ENCODE peak calls at places on chromosome 5, in five cellular contexts. Y is GM12865; O is heart left ventricle; K is activated naive CD8-positive, alpha-beta T cell treated with anti-CD3 and anti-CD28 coated beads, Interleukin-2, amount 50 U/mL, for 24 hours; T is glomerular endothelial cell. P is an unnamed sample.

GRCh38 chr5:74259572-74259971 is 381.0 kb downstream of the ENC1 start:
- DNase-seq in T (no peak), Y (no peak), O (no peak), K (no peak), P (no peak)

GRCh38 chr5:33850100-33850594 is 41.6 kb downstream of the ADAMTS12 start:
- DNase-seq in Y (peak), O (no peak), K (peak), T (no peak), P (no peak)

GRCh38 chr5:134519989-134520388 is 5.5 kb upstream of the JADE2 start:
- DNase-seq in T (no peak), O (no peak), Y (no peak), K (no peak), P (no peak)

GRCh38 chr5:116922532-116922931 is 347.9 kb upstream of the SEMA6A start:
- DNase-seq in O (no peak), Y (peak), K (no peak), T (no peak), P (no peak)

GRCh38 chr5:72512179-72512860 is 5.1 kb upstream of the ZNF366 start:
- DNase-seq in O (no peak), T (no peak), Y (no peak), K (no peak), P (no peak)

GRCh38 chr5:96780626-96781025 is 27.1 kb downstream of the ERAP1 start:
- DNase-seq in T (no peak), O (no peak), K (no peak), Y (no peak), P (no peak)

GRCh38 chr5:608286-609087 is 3.7 kb upstream of the CEP72 start:
- DNase-seq in Y (no peak), T (no peak), K (no peak), O (peak), P (no peak)

GRCh38 chr5:1161832-1162229 is 39.6 kb upstream of the SLC6A19 start:
- DNase-seq in Y (no peak), K (no peak), O (peak), T (no peak), P (no peak)

GRCh38 chr5:14204785-14205321 is 61.7 kb downstream of the TRIO start:
- DNase-seq in Y (peak), T (no peak), O (peak), K (no peak), P (no peak)

GRCh38 chr5:80959768-80960442 is at the start of gene RASGRF2:
- DNase-seq in K (peak), T (no peak), O (peak), Y (no peak), P (peak)

GRCh38 chr5:36744041-36744677 is 132.4 kb upstream of the NIPBL start:
- DNase-seq in Y (no peak), T (no peak), K (no peak), O (no peak), P (no peak)

GRCh38 chr5:38148021-38148625 is 110.2 kb upstream of the EGFLAM start:
- DNase-seq in K (no peak), T (no peak), Y (no peak), O (no peak), P (no peak)

GRCh38 chr5:68628082-68628796 is 412.7 kb downstream of the PIK3R1 start:
- DNase-seq in O (no peak), Y (no peak), K (no peak), T (no peak), P (no peak)

GRCh38 chr5:14851067-14851422 is 20.5 kb downstream of the ANKH start:
- DNase-seq in O (no peak), T (no peak), K (no peak), Y (no peak), P (no peak)

GRCh38 chr5:109146611-109147010 is 263.2 kb downstream of the PJA2 start:
- DNase-seq in Y (no peak), K (no peak), O (no peak), T (no peak), P (no peak)

GRCh38 chr5:89560724-89561123 is 677.7 kb upstream of the MEF2C start:
- DNase-seq in Y (no peak), T (no peak), K (no peak), O (no peak), P (no peak)

GRCh38 chr5:88984040-88984439 is 101.1 kb upstream of the MEF2C start:
- DNase-seq in T (no peak), K (no peak), Y (no peak), O (no peak), P (no peak)

GRCh38 chr5:158895573-158895972 is 204.1 kb downstream of the EBF1 start:
- DNase-seq in O (no peak), Y (no peak), T (no peak), K (no peak), P (no peak)

GRCh38 chr5:15023846-15024245 is 152.3 kb upstream of the ANKH start:
- DNase-seq in Y (no peak), K (no peak), T (no peak), O (no peak), P (no peak)

GRCh38 chr5:81657386-81657785 is 93.5 kb downstream of the SSBP2 start:
- DNase-seq in Y (no peak), K (no peak), T (no peak), O (no peak), P (no peak)

GRCh38 chr5:134136221-134136631 is 21.7 kb downstream of the TCF7 start:
- DNase-seq in O (no peak), Y (no peak), T (no peak), K (no peak), P (no peak)

GRCh38 chr5:1182633-1183423 is 18.6 kb upstream of the SLC6A19 start:
- DNase-seq in O (no peak), K (no peak), Y (no peak), T (no peak), P (no peak)

GRCh38 chr5:180522350-180522749 is 28.2 kb downstream of the CNOT6 start:
- DNase-seq in Y (no peak), T (no peak), K (no peak), O (no peak), P (no peak)

GRCh38 chr5:119445544-119445943 is 6.8 kb upstream of the HSD17B4 start:
- DNase-seq in T (no peak), K (no peak), Y (no peak), O (no peak), P (no peak)

GRCh38 chr5:103031607-103032006 is 88.3 kb downstream of the GIN1 start:
- DNase-seq in K (no peak), O (no peak), Y (no peak), T (no peak), P (no peak)

GRCh38 chr5:10485142-10485795 is 43.6 kb downstream of the ROPN1L start:
- DNase-seq in O (peak), T (peak), Y (peak), K (no peak), P (no peak)

GRCh38 chr5:128199611-128200010 is 116.0 kb downstream of the SLC12A2 start:
- DNase-seq in K (no peak), T (no peak), O (no peak), Y (no peak), P (no peak)

GRCh38 chr5:119355244-119355635 is 579 bp upstream of the TNFAIP8 start:
- DNase-seq in K (peak), T (no peak), Y (peak), O (no peak), P (no peak)

GRCh38 chr5:112634796-112635195 is 102.9 kb upstream of the APC start:
- DNase-seq in O (no peak), Y (no peak), K (no peak), T (no peak), P (no peak)

GRCh38 chr5:63255609-63256008 is 677.0 kb downstream of the LRRC70 start:
- DNase-seq in T (no peak), K (no peak), O (no peak), Y (no peak), P (no peak)

GRCh38 chr5:141889282-141889871 is 11.2 kb upstream of the PCDH1 start:
- DNase-seq in K (no peak), O (no peak), Y (peak), T (no peak), P (no peak)

GRCh38 chr5:179342577-179342976 is 2.7 kb downstream of the ADAMTS2 start:
- DNase-seq in O (no peak), T (no peak), K (no peak), Y (no peak), P (no peak)

GRCh38 chr5:179230061-179230461 is 115.2 kb downstream of the ADAMTS2 start:
- DNase-seq in Y (no peak), O (peak), T (no peak), K (no peak), P (peak)

GRCh38 chr5:32584651-32585050 is 706 bp upstream of the SUB1 start:
- DNase-seq in K (no peak), O (no peak), Y (peak), T (no peak), P (no peak)

GRCh38 chr5:37055383-37055990 is 178.9 kb downstream of the NIPBL start:
- DNase-seq in Y (no peak), O (no peak), K (no peak), T (no peak), P (no peak)

GRCh38 chr5:160484644-160485043 is 63.0 kb downstream of the PTTG1 start:
- DNase-seq in O (no peak), K (no peak), T (no peak), Y (no peak), P (no peak)